ENCODE peak calls at places on chromosomes 1 and 21, in nine cellular contexts. U is T-helper 2 cell; E is HEK293T; N is K562; Z is Right ventricle myocardium inferior; S is iPS-NIHi11; H is heart left ventricle; F is activated CD4-positive, alpha-beta T cell treated with anti-CD3 and anti-CD28 coated beads, Interleukin-2, amount 50 U/mL, for 24 hours; L is GDM1. C is an unnamed sample.

GRCh38 chr1:65048325-65048724 is 82.0 kb upstream of the JAK1 start:
- DNase-seq in L (no peak), U (no peak), F (no peak), N (no peak), S (no peak), E (no peak), H (no peak), Z (no peak), C (no peak)

GRCh38 chr1:168261390-168261789 is 19.3 kb upstream of the TBX19 start:
- DNase-seq in E (no peak), H (peak), F (no peak), L (no peak), S (no peak), Z (no peak), N (no peak), U (no peak), C (no peak)

GRCh38 chr1:47898156-47898825 is 98.9 kb downstream of the TRABD2B start:
- DNase-seq in N (no peak), Z (no peak), H (no peak), L (no peak), U (no peak), E (no peak), S (peak), F (no peak), C (no peak)

GRCh38 chr1:19840228-19840627 is 25.1 kb upstream of the RNF186 start:
- DNase-seq in E (no peak), N (no peak), S (no peak), U (no peak), L (no peak), F (no peak), Z (no peak), H (no peak), C (no peak)

GRCh38 chr1:206708058-206708457 is 23.4 kb downstream of the MAPKAPK2 start:
- DNase-seq in E (no peak), Z (no peak), L (no peak), U (no peak), S (no peak), H (no peak), N (peak), F (no peak), C (no peak)

GRCh38 chr1:151502859-151503509 is 8.2 kb upstream of the CGN start:
- DNase-seq in U (no peak), S (no peak), N (no peak), F (no peak), H (no peak), E (no peak), Z (no peak), L (no peak), C (no peak)

GRCh38 chr21:46150073-46150472 is 5.3 kb downstream of the FTCD start:
- DNase-seq in Z (peak), N (no peak), S (no peak), E (no peak), U (no peak), F (no peak), L (no peak), H (peak), C (no peak)

GRCh38 chr1:210236386-210236839 is 3.8 kb downstream of the SERTAD4 start:
- DNase-seq in F (no peak), H (no peak), U (no peak), Z (no peak), L (no peak), E (peak), N (no peak), S (no peak), C (no peak)

GRCh38 chr1:50710099-50710498 is 250.0 kb downstream of the FAF1 start:
- DNase-seq in N (no peak), Z (no peak), L (no peak), F (no peak), H (no peak), U (no peak), S (no peak), E (no peak), C (no peak)

GRCh38 chr1:15066191-15066590 is 87.4 kb upstream of the TMEM51 start:
- DNase-seq in S (no peak), U (no peak), F (no peak), N (no peak), H (no peak), L (no peak), Z (no peak), E (no peak), C (peak)

GRCh38 chr1:150528997-150529396 is 13.4 kb downstream of the FALEC start:
- DNase-seq in N (no peak), Z (no peak), S (no peak), F (no peak), H (no peak), E (no peak), U (no peak), L (no peak), C (no peak)

GRCh38 chr1:164703971-164704411 is 145.0 kb downstream of the PBX1 start:
- DNase-seq in F (no peak), Z (no peak), E (no peak), L (no peak), S (no peak), H (no peak), U (no peak), N (no peak), C (no peak)